ENCODE peak calls at places on chromosomes 16 and 17, in four cellular contexts. Y, M, Z and G are unnamed samples.

GRCh38 chr17:50681260-50682200 is 26.2 kb downstream of the ANKRD40 start:
- DNase-seq in Y (peak; percentile 61), Z (peak; percentile 80), M (peak; percentile 54), G (no peak)

GRCh38 chr16:79007614-79008013 is 592.9 kb downstream of the MAF start:
- DNase-seq in M (no peak), Y (no peak), Z (no peak), G (no peak)

GRCh38 chr17:74838275-74838674 is 21.4 kb downstream of the GRIN2C start:
- DNase-seq in Y (no peak), M (no peak), Z (no peak), G (no peak)

GRCh38 chr16:68255712-68256111 is 8.6 kb upstream of the SLC7A6 start:
- DNase-seq in M (no peak), Y (no peak), Z (no peak), G (no peak)

GRCh38 chr16:84220851-84221250 is 19.0 kb downstream of the KCNG4 start:
- DNase-seq in M (no peak), Z (no peak), Y (no peak), G (no peak)

GRCh38 chr16:471353-472198 is 46.1 kb downstream of the RAB11FIP3 start:
- DNase-seq in Z (peak; percentile 23), Y (no peak), M (no peak), G (no peak)

GRCh38 chr17:52306314-52306713 is 147.8 kb upstream of the CA10 start:
- DNase-seq in Y (no peak), M (no peak), Z (no peak), G (no peak)

GRCh38 chr16:54174201-54174600 is 112.4 kb downstream of the IRX3 start:
- DNase-seq in Y (no peak), Z (no peak), M (no peak), G (no peak)

GRCh38 chr16:74695450-74696422 is 4.9 kb downstream of the MLKL start:
- DNase-seq in Y (peak; percentile 73), M (peak; percentile 53), Z (peak; percentile 95), G (peak; percentile 56)

GRCh38 chr16:57653936-57654335 is 14.2 kb upstream of the ADGRG3 start:
- DNase-seq in M (no peak), Z (no peak), Y (no peak), G (no peak)

GRCh38 chr16:69443809-69444611 is 19.6 kb downstream of the CYB5B start:
- DNase-seq in Z (peak; percentile 64), Y (no peak), M (no peak), G (no peak)

GRCh38 chr17:44807817-44808155 is 22.3 kb downstream of the GJC1 start:
- DNase-seq in Z (no peak), M (no peak), Y (no peak), G (no peak)

GRCh38 chr17:82065638-82066303 is at the start of gene DUS1L:
- DNase-seq in M (no peak), Y (no peak), Z (peak; percentile 61), G (no peak)

GRCh38 chr16:58464047-58464915 is 35.7 kb upstream of the NDRG4 start:
- DNase-seq in M (no peak), Z (no peak), Y (no peak), G (no peak)

GRCh38 chr17:5825717-5826330 is 241.5 kb upstream of the NLRP1 start:
- DNase-seq in M (no peak), Z (peak; percentile 75), Y (peak; percentile 45), G (no peak)

GRCh38 chr17:59840908-59841666 is 51.7 kb downstream of the TUBD1 start:
- DNase-seq in M (no peak), Z (peak; percentile 64), Y (no peak), G (no peak)

GRCh38 chr17:376936-377863 is 24.6 kb upstream of the RPH3AL start:
- DNase-seq in Y (no peak), M (no peak), Z (no peak), G (no peak)

GRCh38 chr16:65414284-65414984 is 292.6 kb upstream of the CDH11 start:
- DNase-seq in M (no peak), Y (no peak), Z (peak; percentile 81), G (no peak)

GRCh38 chr17:71203953-71204352 is 916.9 kb upstream of the SOX9 start:
- DNase-seq in M (no peak), Y (no peak), Z (peak; percentile 16), G (no peak)

GRCh38 chr17:40827746-40828453 is 5.5 kb upstream of the KRT10 start:
- DNase-seq in M (no peak), Z (peak; percentile 16), Y (no peak), G (no peak)

GRCh38 chr16:87201052-87201451 is 116.1 kb downstream of the C16orf95 start:
- DNase-seq in M (no peak), Y (peak; percentile 96), Z (peak; percentile 99), G (no peak)

GRCh38 chr17:81858170-81858966 is 2.0 kb downstream of the P4HB start:
- DNase-seq in Z (no peak), Y (no peak), M (no peak), G (no peak)

GRCh38 chr16:16021646-16021987 is 72.2 kb downstream of the ABCC1 start:
- DNase-seq in M (no peak), Y (no peak), Z (no peak), G (no peak)

GRCh38 chr16:15493416-15494181 is 59.2 kb downstream of the BMERB1 start:
- DNase-seq in M (no peak), Z (peak; percentile 45), Y (no peak), G (no peak)

GRCh38 chr16:70511833-70512232 is 11.5 kb downstream of the COG4 start:
- DNase-seq in Y (no peak), M (no peak), Z (no peak), G (no peak)

GRCh38 chr16:46857261-46857962 is 26.4 kb upstream of the C16orf87 start:
- DNase-seq in M (no peak), Y (peak; percentile 7), Z (peak; percentile 77), G (no peak)

GRCh38 chr17:83025636-83026280 is 53.7 kb upstream of the METRNL start:
- DNase-seq in Y (no peak), Z (no peak), M (no peak), G (no peak)